ENCODE peak calls at places on chromosomes 12 and 14, in four cellular contexts. B is small intestine; S is ureter; O is NK-92 treated with Interleukin-12 subunit alpha and Interleukin-12 subunit beta, amount 100 ng/mL, for 24 hours. W is an unnamed sample.

GRCh38 chr12:4786795-4787194 is 66.6 kb downstream of the GALNT8 start:
- DNase-seq in B (no peak), S (no peak), O (no peak), W (no peak)

GRCh38 chr14:58298477-58298879 is at the start of gene ARID4A:
- DNase-seq in B (no peak), S (no peak), O (peak; percentile 86), W (no peak)

GRCh38 chr14:22046063-22046462 is 372.4 kb upstream of the OR4E1 start:
- DNase-seq in B (no peak), S (no peak), O (no peak), W (no peak)

GRCh38 chr14:33569844-33570716 is 380.8 kb downstream of the EGLN3 start:
- DNase-seq in B (no peak), S (no peak), O (no peak), W (peak; percentile 50)

GRCh38 chr14:26281280-26281998 is 316.4 kb downstream of the NOVA1 start:
- DNase-seq in B (no peak), S (no peak), O (no peak), W (peak; percentile 80)

GRCh38 chr12:11893998-11894397 is 176.7 kb upstream of the BCL2L14 start:
- DNase-seq in B (no peak), S (no peak), O (no peak), W (no peak)

GRCh38 chr14:101460521-101460920 is 100.8 kb upstream of the DIO3 start:
- DNase-seq in B (no peak), S (no peak), O (no peak), W (no peak)

GRCh38 chr12:108815875-108816594 is 41.3 kb downstream of the SSH1 start:
- DNase-seq in B (no peak), S (no peak), O (no peak), W (no peak)

GRCh38 chr14:23119362-23120327 is 590 bp upstream of the CEBPE start:
- DNase-seq in B (no peak), S (no peak), O (no peak), W (no peak)

GRCh38 chr12:128240745-128241144 is 26.2 kb upstream of the TMEM132C start:
- DNase-seq in B (no peak), S (no peak), O (no peak), W (no peak)